ENCODE peak calls at places on chromosomes 11 and 22, in seven cellular contexts. P, F, H, D, Y, U and A are unnamed samples.

GRCh38 chr11:8267831-8268529 is 4.3 kb upstream of the LMO1 start:
- DNase-seq in P (peak), F (no peak), H (no peak), D (no peak), Y (peak), U (no peak), A (no peak)

GRCh38 chr22:48754611-48755331 is 1072.9 kb downstream of the BRD1 start:
- DNase-seq in P (no peak), F (no peak), H (no peak), D (no peak), Y (no peak), U (no peak), A (no peak)

GRCh38 chr11:104338186-104338585 is 174.2 kb upstream of the PDGFD start:
- DNase-seq in P (no peak), F (peak), H (no peak), D (no peak), Y (peak), U (no peak), A (no peak)

GRCh38 chr11:73524774-73525173 is 73.1 kb downstream of the FAM168A start:
- DNase-seq in P (no peak), F (no peak), H (no peak), D (no peak), Y (no peak), U (no peak), A (no peak)

GRCh38 chr11:70456921-70457532 is 58.7 kb downstream of the CTTN start:
- DNase-seq in P (no peak), F (no peak), H (no peak), D (no peak), Y (peak), U (no peak), A (peak)

GRCh38 chr11:117600261-117600783 is 196.7 kb downstream of the DSCAML1 start:
- DNase-seq in P (no peak), F (no peak), H (peak), D (no peak), Y (no peak), U (no peak), A (no peak)

GRCh38 chr22:18121436-18122253 is 11.0 kb downstream of the TUBA8 start:
- DNase-seq in P (no peak), F (no peak), H (peak), D (peak), Y (no peak), U (no peak), A (no peak)

GRCh38 chr11:57493507-57494503 is 21.7 kb downstream of the SLC43A1 start:
- DNase-seq in P (peak), F (peak), H (peak), D (peak), Y (peak), U (peak), A (peak)

GRCh38 chr22:41787331-41787730 is 13.1 kb upstream of the CCDC134 start:
- DNase-seq in P (no peak), F (no peak), H (no peak), D (no peak), Y (no peak), U (no peak), A (no peak)

GRCh38 chr11:18046116-18046777 is at the start of gene TPH1:
- DNase-seq in P (peak), F (peak), H (peak), D (peak), Y (peak), U (no peak), A (peak)

GRCh38 chr11:62856333-62856910 is 17.0 kb upstream of the WDR74 start:
- DNase-seq in P (no peak), F (no peak), H (no peak), D (no peak), Y (peak), U (no peak), A (peak)

DNA sequence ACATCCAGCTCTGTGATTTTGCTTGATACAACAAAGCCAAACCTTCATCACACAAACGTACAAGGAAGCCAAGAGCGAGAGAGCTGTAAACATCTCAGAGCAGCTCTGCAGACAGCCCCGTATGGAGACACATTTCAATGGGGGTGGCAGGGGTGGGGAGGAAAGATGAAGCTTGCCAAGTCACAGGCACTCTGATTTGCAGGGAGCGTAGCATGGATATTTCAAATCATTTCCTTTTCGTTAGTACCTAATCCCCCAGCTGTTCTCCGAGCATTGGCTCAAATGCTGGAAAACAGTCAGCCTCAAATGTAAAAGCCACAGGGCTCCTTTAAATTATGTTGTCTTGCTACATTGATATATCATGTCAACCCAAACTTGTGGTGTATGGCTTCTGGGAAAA is 459.0 kb upstream of the CADM1 start:
- DNase-seq in P (no peak), F (no peak), H (no peak), D (no peak), Y (no peak), U (no peak), A (no peak)
- H3K9ac ChIP-seq in P (no peak), F (no peak), H (no peak), D (no peak), Y (no peak), U (no peak), A (no peak)

GRCh38 chr11:129702410-129703390 is 112.9 kb upstream of the TMEM45B start:
- DNase-seq in P (no peak), F (peak), H (no peak), D (no peak), Y (no peak), U (no peak), A (no peak)

GRCh38 chr11:129701706-129702105 is 113.9 kb upstream of the TMEM45B start:
- DNase-seq in P (no peak), F (no peak), H (no peak), D (no peak), Y (no peak), U (no peak), A (no peak)

GRCh38 chr11:129698212-129698611 is 117.4 kb upstream of the TMEM45B start:
- DNase-seq in P (no peak), F (no peak), H (no peak), D (no peak), Y (no peak), U (no peak), A (no peak)

GRCh38 chr11:129699711-129700304 is 115.8 kb upstream of the TMEM45B start:
- DNase-seq in P (no peak), F (peak), H (peak), D (no peak), Y (no peak), U (no peak), A (no peak)

GRCh38 chr11:129700701-129701100 is 114.9 kb upstream of the TMEM45B start:
- DNase-seq in P (no peak), F (no peak), H (no peak), D (no peak), Y (no peak), U (no peak), A (no peak)
- H3K9ac ChIP-seq in P (no peak), F (no peak), H (no peak), D (no peak), Y (no peak), U (no peak), A (no peak)

DNA sequence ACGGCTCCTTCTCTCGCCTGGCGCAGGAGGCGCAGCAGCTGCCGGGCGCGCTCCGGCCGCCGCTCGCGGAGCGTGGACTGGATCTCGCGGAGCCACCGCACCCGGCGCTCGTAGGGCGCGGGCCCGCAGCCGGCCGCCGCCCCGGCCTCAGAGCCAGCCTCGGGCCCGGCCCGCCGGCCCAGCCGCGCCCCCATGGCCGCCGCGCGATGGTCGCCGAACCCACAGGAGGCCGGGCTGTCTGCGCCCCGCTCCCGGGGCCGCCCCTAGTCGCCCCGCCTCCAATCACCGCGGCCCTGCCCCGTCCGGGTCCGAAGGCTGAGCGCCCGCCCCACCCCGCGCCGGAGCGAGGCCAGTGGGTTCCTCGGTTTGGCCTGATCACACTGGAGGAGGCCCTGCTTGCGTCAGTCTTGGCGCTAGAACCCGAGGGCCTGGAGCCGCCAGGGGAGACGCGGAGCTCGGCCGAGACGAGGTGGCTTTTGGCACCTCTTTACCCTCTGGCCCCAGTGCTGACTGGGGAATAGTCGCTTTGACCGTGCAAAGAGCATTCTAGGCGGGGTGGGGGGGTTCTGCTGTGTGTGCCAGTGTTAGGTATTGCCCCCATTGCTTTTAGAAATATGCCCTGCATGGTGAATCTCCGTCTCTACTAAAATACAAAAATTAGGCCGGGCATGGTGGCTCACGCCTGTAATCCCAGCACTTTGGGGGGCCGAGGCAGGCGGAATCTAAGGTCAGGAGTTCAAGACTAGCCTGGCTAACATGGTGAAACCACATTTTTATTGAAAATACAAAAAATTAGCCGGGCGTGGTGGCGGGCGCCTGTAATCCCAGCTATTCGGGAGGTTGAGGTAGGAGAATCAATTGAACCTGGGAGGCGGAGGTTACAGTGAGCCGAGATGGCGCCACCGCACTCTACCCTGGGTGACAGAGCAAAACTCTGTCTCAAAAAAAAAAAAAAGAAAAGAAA is at the start of gene LRRC75B:
- DNase-seq in P (peak), F (peak), H (peak), D (peak), Y (peak), U (peak), A (peak)
- H3K9ac ChIP-seq in P (peak), F (peak), H (peak), D (peak), Y (peak), U (peak), A (peak)

GRCh38 chr22:20204281-20204680 is 53.4 kb upstream of the CCDC188 start:
- DNase-seq in P (no peak), F (no peak), H (no peak), D (no peak), Y (no peak), U (no peak), A (no peak)
- H3K9ac ChIP-seq in P (no peak), F (no peak), H (no peak), D (peak), Y (no peak), U (peak), A (no peak)

DNA sequence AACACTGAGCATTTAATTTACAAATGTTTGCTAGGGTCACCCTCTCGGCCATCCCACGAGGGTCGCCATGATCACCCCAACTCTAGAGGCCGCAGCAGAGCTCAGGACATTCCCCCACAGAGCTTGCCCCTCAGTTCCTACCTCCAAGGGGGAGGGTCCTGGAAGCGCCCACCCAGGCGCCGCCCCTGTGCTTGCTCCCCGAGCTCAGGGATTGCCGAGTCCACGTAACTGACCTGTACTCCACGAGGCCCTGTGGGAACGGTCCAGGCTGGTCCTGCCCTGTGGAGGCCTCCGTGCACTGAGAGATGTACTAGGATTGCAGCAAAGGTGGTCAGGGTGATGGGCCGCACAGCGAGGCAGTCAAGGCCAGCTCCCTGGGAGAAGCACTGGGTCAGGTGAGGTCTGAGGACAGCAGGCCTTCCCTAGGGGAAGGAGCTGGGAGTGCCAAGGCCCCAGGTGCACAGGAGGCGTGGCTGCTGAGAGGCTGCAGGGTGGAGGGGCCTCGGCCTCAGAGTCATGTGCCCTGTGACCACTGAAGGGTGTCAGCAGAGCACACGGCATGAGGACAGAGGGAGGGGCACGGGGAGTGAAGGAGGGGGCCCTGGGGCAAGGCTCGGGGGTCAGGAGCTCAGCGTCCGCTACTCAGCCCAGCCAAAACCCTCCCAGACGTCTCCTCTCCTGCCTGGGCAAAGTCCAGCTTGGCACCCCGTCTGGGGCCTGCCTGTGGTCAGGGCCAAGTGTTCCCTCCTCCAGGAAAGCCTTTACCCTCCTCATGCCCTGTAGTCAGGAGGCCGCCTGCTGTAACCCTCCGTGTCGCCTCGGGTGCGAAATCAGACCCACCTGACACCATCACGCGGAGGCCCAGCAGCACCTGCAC is 2.4 kb upstream of the MIOX start:
- DNase-seq in P (no peak), F (no peak), H (no peak), D (no peak), Y (no peak), U (no peak), A (no peak)
- H3K9ac ChIP-seq in P (no peak), F (no peak), H (no peak), D (peak), Y (no peak), U (no peak), A (no peak)